ENCODE peak calls at places on chromosomes 1 and 21, in five cellular contexts. One of them, this sample, is unnamed.

GRCh38 chr1:94859157-94859556 is 39.0 kb downstream of the SLC44A3 start:
- DNase-seq in K562: no peak
- DNase-seq in DND-41: no peak
- DNase-seq in GM23248: no peak
- DNase-seq in neural progenitor cell: no peak
- DNase-seq in this sample: no peak

GRCh38 chr1:29380532-29380931 is 144.2 kb downstream of the PTPRU start:
- DNase-seq in K562: no peak
- DNase-seq in DND-41: no peak
- DNase-seq in GM23248: peak; percentile 57
- DNase-seq in neural progenitor cell: no peak
- DNase-seq in this sample: no peak

GRCh38 chr21:25458484-25458883 is 148.8 kb downstream of the MRPL39 start:
- DNase-seq in K562: no peak
- DNase-seq in DND-41: no peak
- DNase-seq in GM23248: no peak
- DNase-seq in neural progenitor cell: no peak
- DNase-seq in this sample: no peak

GRCh38 chr21:37198989-37199924 is 67.9 kb downstream of the VPS26C start:
- DNase-seq in K562: no peak
- DNase-seq in DND-41: no peak
- DNase-seq in GM23248: peak; percentile 41
- DNase-seq in neural progenitor cell: no peak
- DNase-seq in this sample: no peak

GRCh38 chr1:100955322-100955721 is 59.4 kb downstream of the SLC30A7 start:
- DNase-seq in K562: no peak
- DNase-seq in DND-41: no peak
- DNase-seq in GM23248: peak; percentile 94
- DNase-seq in neural progenitor cell: peak; percentile 63
- DNase-seq in this sample: no peak

GRCh38 chr1:239268941-239269340 is 117.4 kb upstream of the CHRM3 start:
- DNase-seq in K562: no peak
- DNase-seq in DND-41: no peak
- DNase-seq in GM23248: no peak
- DNase-seq in neural progenitor cell: no peak
- DNase-seq in this sample: no peak

GRCh38 chr1:27074175-27074780 is 61.6 kb upstream of the TENT5B start:
- DNase-seq in K562: peak; percentile 96
- DNase-seq in DND-41: no peak
- DNase-seq in GM23248: peak; percentile 47
- DNase-seq in neural progenitor cell: no peak
- DNase-seq in this sample: no peak

GRCh38 chr1:6033986-6034749 is 11.5 kb upstream of the KCNAB2 start:
- DNase-seq in K562: peak; percentile 82
- DNase-seq in DND-41: peak; percentile 30
- DNase-seq in GM23248: peak; percentile 45
- DNase-seq in neural progenitor cell: peak; percentile 76
- DNase-seq in this sample: peak; percentile 56

GRCh38 chr1:67307251-67308060 is at the start of gene IL12RB2:
- DNase-seq in K562: no peak
- DNase-seq in DND-41: no peak
- DNase-seq in GM23248: peak; percentile 5
- DNase-seq in neural progenitor cell: peak; percentile 81
- DNase-seq in this sample: peak; percentile 17

GRCh38 chr1:243713470-243714186 is 136.4 kb downstream of the AKT3 start:
- DNase-seq in K562: no peak
- DNase-seq in DND-41: no peak
- DNase-seq in GM23248: peak; percentile 47
- DNase-seq in neural progenitor cell: peak; percentile 67
- DNase-seq in this sample: no peak

GRCh38 chr21:33973268-33973667 is 57.7 kb upstream of the ATP5PO start:
- DNase-seq in K562: no peak
- DNase-seq in DND-41: no peak
- DNase-seq in GM23248: no peak
- DNase-seq in neural progenitor cell: no peak
- DNase-seq in this sample: no peak

GRCh38 chr1:41735139-41735538 is 183.6 kb downstream of the HIVEP3 start:
- DNase-seq in K562: no peak
- DNase-seq in DND-41: no peak
- DNase-seq in GM23248: no peak
- DNase-seq in neural progenitor cell: no peak
- DNase-seq in this sample: no peak

GRCh38 chr1:168917796-168918195 is 188.7 kb upstream of the ATP1B1 start:
- DNase-seq in K562: no peak
- DNase-seq in DND-41: no peak
- DNase-seq in GM23248: no peak
- DNase-seq in neural progenitor cell: no peak
- DNase-seq in this sample: no peak

GRCh38 chr1:28718601-28719331 is 18.0 kb upstream of the YTHDF2 start:
- DNase-seq in K562: peak; percentile 63
- DNase-seq in DND-41: no peak
- DNase-seq in GM23248: peak; percentile 71
- DNase-seq in neural progenitor cell: peak; percentile 18
- DNase-seq in this sample: peak; percentile 36

GRCh38 chr1:202575906-202576653 is 134.2 kb downstream of the SYT2 start:
- DNase-seq in K562: no peak
- DNase-seq in DND-41: no peak
- DNase-seq in GM23248: peak; percentile 82
- DNase-seq in neural progenitor cell: peak; percentile 29
- DNase-seq in this sample: no peak

GRCh38 chr21:28899744-28900143 is 92.9 kb downstream of the LTN1 start:
- DNase-seq in K562: no peak
- DNase-seq in DND-41: no peak
- DNase-seq in GM23248: peak; percentile 87
- DNase-seq in neural progenitor cell: no peak
- DNase-seq in this sample: no peak

GRCh38 chr21:25862596-25862995 is 127.8 kb downstream of the GABPA start:
- DNase-seq in K562: peak; percentile 40
- DNase-seq in DND-41: peak; percentile 29
- DNase-seq in GM23248: peak; percentile 46
- DNase-seq in neural progenitor cell: peak; percentile 32
- DNase-seq in this sample: peak; percentile 84

GRCh38 chr1:234659538-234659937 is 49.6 kb upstream of the IRF2BP2 start:
- DNase-seq in K562: no peak
- DNase-seq in DND-41: no peak
- DNase-seq in GM23248: peak; percentile 94
- DNase-seq in neural progenitor cell: no peak
- DNase-seq in this sample: no peak

GRCh38 chr1:154418898-154419619 is 13.9 kb downstream of the IL6R start:
- DNase-seq in K562: no peak
- DNase-seq in DND-41: no peak
- DNase-seq in GM23248: no peak
- DNase-seq in neural progenitor cell: no peak
- DNase-seq in this sample: no peak

GRCh38 chr1:158013840-158014520 is 20.5 kb downstream of the KIRREL1 start:
- DNase-seq in K562: no peak
- DNase-seq in DND-41: no peak
- DNase-seq in GM23248: peak; percentile 53
- DNase-seq in neural progenitor cell: peak; percentile 90
- DNase-seq in this sample: no peak

GRCh38 chr1:59814901-59815825 is at the start of gene HOOK1:
- DNase-seq in K562: no peak
- DNase-seq in DND-41: no peak
- DNase-seq in GM23248: no peak
- DNase-seq in neural progenitor cell: peak; percentile 22
- DNase-seq in this sample: no peak

GRCh38 chr1:80349218-80349617 is 1342.7 kb upstream of the ADGRL4 start:
- DNase-seq in K562: no peak
- DNase-seq in DND-41: no peak
- DNase-seq in GM23248: no peak
- DNase-seq in neural progenitor cell: peak; percentile 3
- DNase-seq in this sample: no peak

GRCh38 chr1:220962031-220962751 is 82.9 kb downstream of the HLX start:
- DNase-seq in K562: no peak
- DNase-seq in DND-41: no peak
- DNase-seq in GM23248: peak; percentile 96
- DNase-seq in neural progenitor cell: no peak
- DNase-seq in this sample: no peak

DNA sequence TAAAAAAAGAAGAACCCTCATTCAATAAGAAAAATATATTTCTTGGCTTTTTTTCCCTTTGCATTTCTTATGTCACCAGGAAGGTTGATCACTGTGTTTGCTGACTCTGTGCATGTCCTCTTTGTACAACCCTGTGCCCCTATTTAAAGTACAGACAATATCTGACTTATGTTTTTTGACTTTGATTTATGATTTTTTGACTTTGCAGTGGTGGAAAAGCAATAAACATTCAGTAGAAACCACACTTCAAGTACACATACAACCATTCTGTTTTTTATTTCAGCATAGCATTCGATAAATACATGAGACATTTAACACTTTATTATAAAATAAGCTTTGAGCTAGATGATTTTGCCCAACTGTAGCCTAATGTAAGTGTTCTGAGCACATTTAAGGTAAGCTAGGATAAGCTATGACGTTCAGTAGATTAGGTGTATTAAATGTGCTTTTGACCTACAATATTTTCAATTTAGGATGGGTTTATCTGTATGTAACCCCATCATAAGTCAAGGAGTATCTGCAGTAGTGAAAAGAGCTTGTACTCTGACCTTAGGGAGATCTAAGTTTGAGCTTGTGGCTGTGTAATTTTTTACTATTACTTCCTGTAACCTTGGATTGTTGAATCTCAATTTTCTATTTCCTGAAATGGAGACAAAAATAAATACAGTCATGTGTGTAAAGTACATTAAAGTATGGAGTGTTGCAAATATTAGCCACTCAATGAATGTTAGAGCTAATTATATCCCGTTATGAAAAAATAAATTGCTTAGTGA is 1.2 kb downstream of the RNASEL start:
- DNase-seq in K562: no peak
- DNase-seq in DND-41: no peak
- DNase-seq in GM23248: no peak
- DNase-seq in neural progenitor cell: no peak
- DNase-seq in this sample: no peak
- H3K4me3 ChIP-seq in K562: peak overlapping the region; percentile 58
- H3K4me3 ChIP-seq in DND-41: peak overlapping the region; percentile 65
- H3K4me3 ChIP-seq in GM23248: peak overlapping the region; percentile 85
- H3K4me3 ChIP-seq in neural progenitor cell: peak overlapping the region; percentile 47
- H3K4me3 ChIP-seq in this sample: peak overlapping the region; percentile 84

GRCh38 chr1:244802556-244803239 is 32.8 kb upstream of the COX20 start:
- DNase-seq in K562: no peak
- DNase-seq in DND-41: no peak
- DNase-seq in GM23248: no peak
- DNase-seq in neural progenitor cell: no peak
- DNase-seq in this sample: no peak

GRCh38 chr1:244804841-244805240 is 30.6 kb upstream of the COX20 start:
- DNase-seq in K562: no peak
- DNase-seq in DND-41: no peak
- DNase-seq in GM23248: no peak
- DNase-seq in neural progenitor cell: no peak
- DNase-seq in this sample: no peak

GRCh38 chr1:244810221-244810620 is 25.2 kb upstream of the COX20 start:
- DNase-seq in K562: no peak
- DNase-seq in DND-41: no peak
- DNase-seq in GM23248: no peak
- DNase-seq in neural progenitor cell: no peak
- DNase-seq in this sample: no peak

GRCh38 chr1:244802041-244802440 is 33.4 kb upstream of the COX20 start:
- DNase-seq in K562: no peak
- DNase-seq in DND-41: no peak
- DNase-seq in GM23248: no peak
- DNase-seq in neural progenitor cell: no peak
- DNase-seq in this sample: no peak

DNA sequence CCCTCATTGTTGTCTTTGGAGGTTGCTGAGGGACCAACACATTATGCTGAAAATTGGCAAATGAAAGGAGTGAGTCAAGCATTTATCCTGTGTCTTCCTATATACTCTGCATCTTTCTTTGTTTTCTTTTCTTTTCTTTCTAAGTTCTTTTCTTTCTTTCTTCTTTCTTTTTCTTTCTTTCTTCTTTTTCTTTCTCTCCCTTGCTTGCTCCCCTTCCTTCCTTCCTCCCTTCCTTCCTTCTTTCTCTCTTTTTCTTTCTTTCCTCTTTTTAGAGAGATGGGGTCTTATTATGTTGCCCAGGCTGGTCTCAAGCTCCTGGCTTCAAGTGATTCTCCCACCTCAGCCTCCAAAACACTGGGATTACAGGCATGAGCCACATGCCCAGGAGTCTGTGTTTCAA is 28.3 kb upstream of the COX20 start:
- DNase-seq in K562: no peak
- DNase-seq in DND-41: no peak
- DNase-seq in GM23248: no peak
- DNase-seq in neural progenitor cell: no peak
- DNase-seq in this sample: no peak
- H3K4me2 ChIP-seq in K562: no peak overlapping the region
- H3K4me2 ChIP-seq in DND-41: no peak overlapping the region
- H3K4me2 ChIP-seq in GM23248: no peak overlapping the region
- H3K4me2 ChIP-seq in neural progenitor cell: no peak overlapping the region
- H3K4me2 ChIP-seq in this sample: no peak overlapping the region

GRCh38 chr21:36111238-36111637 is 23.6 kb upstream of the CBR3 start:
- DNase-seq in K562: no peak
- DNase-seq in DND-41: no peak
- DNase-seq in GM23248: no peak
- DNase-seq in neural progenitor cell: no peak
- DNase-seq in this sample: peak; percentile 20
- H3K4me3 ChIP-seq in K562: no peak overlapping the region
- H3K4me3 ChIP-seq in DND-41: no peak overlapping the region
- H3K4me3 ChIP-seq in GM23248: no peak overlapping the region
- H3K4me3 ChIP-seq in neural progenitor cell: no peak overlapping the region
- H3K4me3 ChIP-seq in this sample: no peak overlapping the region

DNA sequence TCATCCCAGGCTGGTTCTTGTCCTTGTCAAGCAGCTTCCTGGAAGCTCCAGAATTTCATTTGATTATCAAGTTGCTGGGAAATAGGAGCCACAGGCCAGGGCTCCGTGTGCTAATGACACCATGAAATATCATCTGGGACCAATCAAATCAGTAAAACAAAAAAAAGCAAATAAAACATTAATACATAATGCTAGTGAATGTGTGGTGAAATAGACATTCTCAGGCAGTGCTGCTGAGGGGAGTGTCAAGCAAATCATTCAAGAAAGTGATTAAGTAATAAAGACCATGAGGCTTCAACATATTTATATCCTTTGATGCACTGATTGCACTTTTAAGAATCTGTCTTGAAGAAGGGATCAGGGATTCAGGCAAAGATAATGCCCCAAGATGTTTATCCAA is 213.7 kb downstream of the MATN1 start:
- DNase-seq in K562: no peak
- DNase-seq in DND-41: no peak
- DNase-seq in GM23248: no peak
- DNase-seq in neural progenitor cell: no peak
- DNase-seq in this sample: no peak
- H3K4me2 ChIP-seq in K562: no peak overlapping the region
- H3K4me2 ChIP-seq in DND-41: no peak overlapping the region
- H3K4me2 ChIP-seq in GM23248: no peak overlapping the region
- H3K4me2 ChIP-seq in neural progenitor cell: no peak overlapping the region
- H3K4me2 ChIP-seq in this sample: no peak overlapping the region

This sample was measured in Karpas-422.